ENCODE peak calls at places on chromosomes 7 and 10, in seven cellular contexts. A, X, Y, E, B, J and Z are unnamed samples.

GRCh38 chr7:915291-916218 is 38.9 kb downstream of the ADAP1 start:
- DNase-seq in A (no peak), X (no peak), Y (no peak), E (no peak), B (no peak), J (no peak), Z (no peak)

GRCh38 chr7:146826338-146826737 is 709.7 kb downstream of the CNTNAP2 start:
- DNase-seq in A (no peak), X (no peak), Y (no peak), E (peak), B (no peak), J (no peak), Z (no peak)

GRCh38 chr10:33073641-33074410 is 115.8 kb upstream of the ITGB1 start:
- DNase-seq in A (no peak), X (no peak), Y (no peak), E (no peak), B (no peak), J (no peak), Z (no peak)

GRCh38 chr10:114019226-114019625 is 24.4 kb upstream of the ADRB1 start:
- DNase-seq in A (no peak), X (no peak), Y (no peak), E (no peak), B (no peak), J (no peak), Z (no peak)

GRCh38 chr7:28564755-28565374 is 152.5 kb downstream of the CREB5 start:
- DNase-seq in A (no peak), X (no peak), Y (no peak), E (no peak), B (no peak), J (no peak), Z (no peak)

GRCh38 chr10:59362184-59362966 is at the start of gene FAM13C:
- DNase-seq in A (no peak), X (no peak), Y (peak), E (peak), B (peak), J (no peak), Z (no peak)

GRCh38 chr10:97115846-97116245 is 69.9 kb downstream of the SLIT1 start:
- DNase-seq in A (no peak), X (no peak), Y (no peak), E (no peak), B (no peak), J (no peak), Z (no peak)

GRCh38 chr10:17358461-17358860 is 95.9 kb downstream of the ST8SIA6 start:
- DNase-seq in A (no peak), X (no peak), Y (no peak), E (no peak), B (no peak), J (no peak), Z (no peak)

GRCh38 chr10:133009218-133009954 is 67.0 kb upstream of the CFAP46 start:
- DNase-seq in A (peak), X (no peak), Y (no peak), E (no peak), B (no peak), J (no peak), Z (no peak)

GRCh38 chr7:8922726-8923125 is 489.3 kb downstream of the NXPH1 start:
- DNase-seq in A (no peak), X (no peak), Y (no peak), E (no peak), B (no peak), J (no peak), Z (no peak)

GRCh38 chr7:19118896-19119301 is 1.5 kb upstream of the TWIST1 start:
- DNase-seq in A (no peak), X (no peak), Y (no peak), E (peak), B (peak), J (no peak), Z (no peak)

GRCh38 chr7:50502947-50503346 is 52.8 kb upstream of the FIGNL1 start:
- DNase-seq in A (no peak), X (no peak), Y (no peak), E (no peak), B (no peak), J (no peak), Z (no peak)

GRCh38 chr10:43854042-43854441 is 205.4 kb upstream of the ZNF32 start:
- DNase-seq in A (no peak), X (no peak), Y (peak), E (no peak), B (peak), J (no peak), Z (no peak)

GRCh38 chr7:145020454-145020853 is 184.6 kb upstream of the TPK1 start:
- DNase-seq in A (no peak), X (no peak), Y (no peak), E (no peak), B (no peak), J (no peak), Z (no peak)

GRCh38 chr7:130380861-130381455 is 664 bp downstream of the CPA1 start:
- DNase-seq in A (no peak), X (no peak), Y (no peak), E (no peak), B (no peak), J (no peak), Z (no peak)

GRCh38 chr7:37245544-37245943 is 203.1 kb downstream of the ELMO1 start:
- DNase-seq in A (no peak), X (no peak), Y (no peak), E (no peak), B (no peak), J (no peak), Z (no peak)

GRCh38 chr10:61975107-61975932 is 73.8 kb downstream of the ARID5B start:
- DNase-seq in A (peak), X (no peak), Y (no peak), E (no peak), B (no peak), J (no peak), Z (no peak)

DNA sequence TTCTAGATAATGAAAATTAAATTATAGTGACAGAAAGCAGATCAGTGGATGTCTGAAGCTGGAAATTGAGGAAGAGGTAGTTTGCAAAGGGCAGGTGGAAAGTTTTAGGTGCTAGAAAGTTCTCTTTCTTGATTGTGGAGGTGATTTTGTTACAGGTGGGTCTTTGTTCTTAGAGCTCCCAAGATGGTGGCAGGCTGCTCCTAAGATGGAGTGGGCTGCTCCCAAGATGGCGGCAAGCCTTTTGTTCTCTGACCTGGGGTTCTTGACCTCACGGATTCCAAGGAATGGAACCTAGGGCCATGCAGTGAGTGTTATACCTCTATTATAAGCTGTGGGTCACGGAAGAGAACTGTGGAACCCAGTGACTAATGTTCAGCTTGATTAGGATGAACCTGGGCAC is 32.5 kb downstream of the SUGCT start:
- DNase-seq in A (no peak), X (no peak), Y (no peak), E (no peak), B (no peak), J (no peak), Z (no peak)
- TF ChIP-seq POLR2AphosphoS5 in A (no peak), X (no peak), Y (no peak), E (no peak), B (no peak), J (no peak), Z (no peak)

GRCh38 chr10:116082211-116082610 is 190.8 kb downstream of the GFRA1 start:
- DNase-seq in A (no peak), X (no peak), Y (no peak), E (no peak), B (no peak), J (no peak), Z (no peak)
- TF ChIP-seq TAF1 in A (no peak), X (no peak), Y (no peak), E (no peak), B (no peak), J (no peak), Z (no peak)

GRCh38 chr7:7118822-7119221 is 63.5 kb upstream of the C1GALT1 start:
- DNase-seq in A (no peak), X (no peak), Y (peak), E (no peak), B (no peak), J (no peak), Z (no peak)
- TF ChIP-seq POLR2AphosphoS5 in A (no peak), X (no peak), Y (no peak), E (no peak), B (no peak), J (no peak), Z (no peak)

GRCh38 chr7:41189866-41190265 is 513.0 kb downstream of the INHBA start:
- DNase-seq in A (no peak), X (no peak), Y (no peak), E (no peak), B (no peak), J (no peak), Z (no peak)

GRCh38 chr7:41185851-41186250 is 517.0 kb downstream of the INHBA start:
- DNase-seq in A (no peak), X (no peak), Y (no peak), E (no peak), B (no peak), J (no peak), Z (no peak)

GRCh38 chr7:41188163-41189130 is 514.4 kb downstream of the INHBA start:
- DNase-seq in A (no peak), X (no peak), Y (no peak), E (no peak), B (no peak), J (no peak), Z (no peak)

GRCh38 chr7:41190615-41191014 is 512.3 kb downstream of the INHBA start:
- DNase-seq in A (no peak), X (no peak), Y (no peak), E (no peak), B (no peak), J (no peak), Z (no peak)

GRCh38 chr7:41187322-41187721 is 515.6 kb downstream of the INHBA start:
- DNase-seq in A (no peak), X (no peak), Y (no peak), E (no peak), B (no peak), J (no peak), Z (no peak)
- TF ChIP-seq TAF1 in A (no peak), X (no peak), Y (no peak), E (no peak), B (no peak), J (no peak), Z (no peak)

GRCh38 chr7:77354914-77355313 is 61.2 kb downstream of the GSAP start:
- DNase-seq in A (no peak), X (no peak), Y (no peak), E (no peak), B (no peak), J (no peak), Z (no peak)

GRCh38 chr7:77354484-77354883 is 61.7 kb downstream of the GSAP start:
- DNase-seq in A (no peak), X (no peak), Y (no peak), E (no peak), B (no peak), J (no peak), Z (no peak)

GRCh38 chr7:77352688-77353406 is 63.3 kb downstream of the GSAP start:
- DNase-seq in A (no peak), X (no peak), Y (no peak), E (no peak), B (no peak), J (no peak), Z (no peak)

GRCh38 chr7:77353911-77354310 is 62.2 kb downstream of the GSAP start:
- DNase-seq in A (no peak), X (no peak), Y (no peak), E (no peak), B (no peak), J (no peak), Z (no peak)

DNA sequence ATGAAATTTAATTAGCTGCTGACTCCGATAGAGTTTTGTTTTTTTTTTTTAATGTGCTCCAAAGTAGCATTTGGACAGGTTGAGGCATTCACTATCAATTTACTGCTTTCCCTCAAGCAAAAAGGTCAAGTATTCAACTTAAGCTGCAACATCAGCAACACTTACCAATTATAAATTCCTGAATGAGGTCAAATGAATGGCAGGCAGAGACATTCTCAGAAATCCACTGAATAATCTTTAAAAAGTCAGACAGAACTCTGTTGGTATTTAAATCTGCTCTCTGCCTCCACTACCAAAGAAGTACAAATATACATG is 62.8 kb downstream of the GSAP start:
- DNase-seq in A (no peak), X (no peak), Y (no peak), E (no peak), B (no peak), J (no peak), Z (no peak)
- TF ChIP-seq POLR2AphosphoS5 in A (no peak), X (no peak), Y (no peak), E (no peak), B (no peak), J (no peak), Z (no peak)

GRCh38 chr7:40597517-40597916 is 462.7 kb downstream of the SUGCT start:
- DNase-seq in A (no peak), X (no peak), Y (peak), E (no peak), B (no peak), J (no peak), Z (no peak)
- TF ChIP-seq TAF1 in A (no peak), X (no peak), Y (no peak), E (no peak), B (no peak), J (no peak), Z (no peak)

GRCh38 chr10:100192350-100192749 is 6.5 kb upstream of the ERLIN1 start:
- DNase-seq in A (no peak), X (no peak), Y (no peak), E (no peak), B (no peak), J (no peak), Z (no peak)
- TF ChIP-seq POLR2AphosphoS5 in A (no peak), X (no peak), Y (no peak), E (no peak), B (no peak), J (no peak), Z (no peak)

DNA sequence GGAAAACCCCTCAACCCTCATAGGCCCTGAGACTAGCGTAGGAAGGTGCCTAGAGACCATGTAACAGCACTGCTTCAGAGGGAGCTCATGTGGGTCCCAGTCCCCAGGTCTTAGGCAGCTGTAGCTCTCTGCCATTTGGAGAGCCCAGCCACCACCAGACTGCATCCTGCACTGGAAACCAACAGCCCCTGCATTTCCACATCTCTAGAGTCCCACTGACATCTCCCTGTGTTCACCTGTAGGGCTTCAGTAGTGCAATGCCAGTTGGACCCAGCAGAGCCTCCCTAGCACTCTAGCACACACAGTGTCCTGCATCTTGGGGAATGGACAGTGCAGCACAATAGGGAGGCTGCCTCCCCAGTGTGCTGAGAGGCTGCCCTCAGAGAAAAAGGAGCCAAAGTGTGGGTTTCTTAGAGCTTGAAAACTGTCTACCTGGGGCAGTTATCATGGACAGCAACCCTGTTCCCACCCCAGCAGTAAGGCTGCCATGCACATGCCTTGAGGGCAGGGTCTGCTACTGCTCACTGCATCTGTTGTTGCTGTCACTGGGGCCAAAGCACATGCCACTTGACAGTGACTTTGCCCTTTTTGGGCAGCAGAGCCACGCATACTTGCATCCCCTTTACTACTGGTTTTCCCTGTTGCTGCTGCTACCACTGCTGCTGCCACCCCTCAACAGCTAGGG is 46.7 kb upstream of the ANTXRL start:
- DNase-seq in A (no peak), X (no peak), Y (no peak), E (no peak), B (peak), J (no peak), Z (no peak)
- TF ChIP-seq TAF1 in A (no peak), X (no peak), Y (no peak), E (no peak), B (no peak), J (no peak), Z (no peak)